ENCODE peak calls at places on chromosome 14, in seven cellular contexts. E is suprapubic skin; W is CD8-positive, alpha-beta T cell; K is dorsolateral prefrontal cortex; T is lower lobe of right lung; Z is sigmoid colon; N is adrenal gland. Y is an unnamed sample.

GRCh38 chr14:75053396-75054289 is 2.4 kb upstream of the MLH3 start:
- DNase-seq in E (no peak), W (no peak), K (no peak), T (no peak), Z (no peak), N (no peak), Y (no peak)

GRCh38 chr14:96267336-96267735 is 11.3 kb downstream of the BDKRB1 start:
- DNase-seq in E (peak; percentile 82), W (no peak), K (no peak), T (no peak), Z (peak; percentile 68), N (no peak), Y (no peak)

GRCh38 chr14:50094056-50094455 is 22.3 kb downstream of the VCPKMT start:
- DNase-seq in E (no peak), W (no peak), K (no peak), T (no peak), Z (no peak), N (no peak), Y (no peak)

GRCh38 chr14:95327558-95328374 is 8.1 kb upstream of the CLMN start:
- DNase-seq in E (no peak), W (no peak), K (no peak), T (no peak), Z (no peak), N (no peak), Y (no peak)

GRCh38 chr14:21840765-21841164 is 167.1 kb upstream of the OR4E1 start:
- DNase-seq in E (no peak), W (no peak), K (no peak), T (no peak), Z (no peak), N (no peak), Y (no peak)

GRCh38 chr14:104868060-104868740 is 3.1 kb downstream of the CEP170B start:
- DNase-seq in E (peak; percentile 61), W (no peak), K (no peak), T (peak; percentile 42), Z (peak; percentile 59), N (no peak), Y (no peak)

GRCh38 chr14:78345346-78345745 is 175.2 kb downstream of the NRXN3 start:
- DNase-seq in E (no peak), W (no peak), K (no peak), T (no peak), Z (no peak), N (no peak), Y (no peak)

GRCh38 chr14:52380294-52380693 is 66.2 kb downstream of the PTGER2 start:
- DNase-seq in E (no peak), W (no peak), K (no peak), T (no peak), Z (no peak), N (no peak), Y (no peak)

GRCh38 chr14:91258021-91258618 is 13.6 kb upstream of the GPR68 start:
- DNase-seq in E (no peak), W (no peak), K (no peak), T (no peak), Z (peak; percentile 91), N (no peak), Y (no peak)

GRCh38 chr14:67285876-67286452 is 44.7 kb downstream of the PALS1 start:
- DNase-seq in E (no peak), W (no peak), K (no peak), T (no peak), Z (no peak), N (no peak), Y (no peak)

GRCh38 chr14:95023886-95024285 is 133.4 kb downstream of the DICER1 start:
- DNase-seq in E (no peak), W (no peak), K (no peak), T (no peak), Z (peak; percentile 60), N (no peak), Y (no peak)

GRCh38 chr14:33902363-33902762 is 48.5 kb downstream of the EGLN3 start:
- DNase-seq in E (no peak), W (no peak), K (no peak), T (no peak), Z (no peak), N (no peak), Y (peak; percentile 54)

GRCh38 chr14:72500234-72500838 is 393.6 kb downstream of the DPF3 start:
- DNase-seq in E (no peak), W (no peak), K (no peak), T (no peak), Z (no peak), N (no peak), Y (no peak)

GRCh38 chr14:96627811-96628775 is 125.9 kb downstream of the PAPOLA start:
- DNase-seq in E (no peak), W (no peak), K (no peak), T (no peak), Z (no peak), N (peak; percentile 1), Y (no peak)

GRCh38 chr14:100900837-100901390 is 2.6 kb downstream of the RTL1 start:
- DNase-seq in E (peak; percentile 55), W (no peak), K (no peak), T (peak; percentile 39), Z (peak; percentile 66), N (peak; percentile 80), Y (no peak)

GRCh38 chr14:94671870-94672444 is 59.8 kb downstream of the SERPINA3 start:
- DNase-seq in E (no peak), W (no peak), K (no peak), T (no peak), Z (peak; percentile 61), N (no peak), Y (peak; percentile 16)

GRCh38 chr14:74038015-74038859 is 19.1 kb downstream of the BBOF1 start:
- DNase-seq in E (no peak), W (no peak), K (no peak), T (no peak), Z (no peak), N (no peak), Y (no peak)

GRCh38 chr14:100824156-100824555 is 1.8 kb upstream of the MEG3 start:
- DNase-seq in E (no peak), W (no peak), K (peak; percentile 87), T (no peak), Z (peak; percentile 77), N (peak; percentile 50), Y (no peak)

GRCh38 chr14:61472801-61473376 is 151.5 kb downstream of the PRKCH start:
- DNase-seq in E (no peak), W (peak; percentile 55), K (no peak), T (no peak), Z (no peak), N (no peak), Y (no peak)

GRCh38 chr14:30227871-30228270 is 300.2 kb upstream of the PRKD1 start:
- DNase-seq in E (no peak), W (no peak), K (no peak), T (no peak), Z (no peak), N (peak; percentile 45), Y (no peak)

GRCh38 chr14:89366580-89367448 is 50.2 kb downstream of the FOXN3 start:
- DNase-seq in E (no peak), W (no peak), K (no peak), T (no peak), Z (no peak), N (no peak), Y (no peak)

GRCh38 chr14:64841121-64841611 is 38.5 kb downstream of the SPTB start:
- DNase-seq in E (no peak), W (no peak), K (no peak), T (no peak), Z (no peak), N (no peak), Y (no peak)
- TF ChIP-seq CTCF in E (no peak), W (no peak), K (no peak), T (no peak), Z (no peak), N (peak; percentile 43), Y (no peak)

DNA sequence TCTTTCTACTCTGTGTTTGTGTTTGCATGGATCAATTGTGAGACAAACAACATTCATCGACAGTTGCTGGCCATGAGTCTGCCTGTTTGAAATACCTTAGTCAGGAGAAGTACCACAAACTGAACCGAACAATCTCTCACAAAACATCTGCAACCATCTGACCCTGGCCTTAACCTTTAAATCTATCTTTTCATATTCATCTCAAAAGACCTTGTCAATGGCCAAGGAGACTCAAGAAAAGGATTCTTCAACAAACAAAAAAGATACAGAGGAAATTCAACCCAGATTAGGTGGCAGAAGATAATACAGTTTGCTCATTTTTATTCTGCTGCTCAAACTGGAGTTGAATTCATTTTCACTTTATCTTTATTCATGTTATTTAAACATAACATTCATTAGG is 152.2 kb upstream of the OTX2 start:
- DNase-seq in E (no peak), W (no peak), K (no peak), T (no peak), Z (no peak), N (no peak), Y (no peak)
- H3K27me3 ChIP-seq in E (no peaks in the 10 kb centered on the region), W (no peaks in the 10 kb centered on the region), K (no peaks in the 10 kb centered on the region), T (no peaks in the 10 kb centered on the region), Z (no peaks in the 10 kb centered on the region), N (no peaks in the 10 kb centered on the region), Y (no peaks in the 10 kb centered on the region)

GRCh38 chr14:84750763-84751554 is 779.0 kb upstream of the FLRT2 start:
- DNase-seq in E (no peak), W (no peak), K (no peak), T (no peak), Z (no peak), N (no peak), Y (no peak)

GRCh38 chr14:84751745-84752144 is 778.2 kb upstream of the FLRT2 start:
- DNase-seq in E (no peak), W (no peak), K (no peak), T (no peak), Z (no peak), N (no peak), Y (no peak)

GRCh38 chr14:84749191-84749945 is 780.6 kb upstream of the FLRT2 start:
- DNase-seq in E (no peak), W (no peak), K (no peak), T (no peak), Z (no peak), N (no peak), Y (no peak)

DNA sequence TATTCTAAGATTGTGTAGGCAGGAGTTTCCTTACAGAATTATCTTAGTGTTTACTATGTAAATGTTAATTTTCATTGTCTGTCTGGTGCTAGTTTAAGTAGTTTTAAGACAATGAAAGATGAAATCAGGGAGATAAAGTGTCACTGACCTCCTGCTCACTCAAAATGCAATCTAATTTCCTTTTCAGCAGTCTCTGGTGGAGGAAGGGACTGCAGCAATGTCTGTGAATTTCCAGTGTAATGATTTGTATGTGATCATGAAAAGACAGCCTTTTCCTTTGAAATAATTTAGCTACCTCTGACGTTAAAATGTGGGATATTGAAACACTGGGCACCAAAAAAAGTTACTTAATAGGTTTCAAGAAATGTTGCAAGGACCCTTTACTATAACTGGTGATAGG is 779.7 kb upstream of the FLRT2 start:
- DNase-seq in E (no peak), W (no peak), K (no peak), T (no peak), Z (no peak), N (no peak), Y (no peak)
- H3K27ac ChIP-seq in E (no peak overlapping the region), W (no peak overlapping the region), K (no peak overlapping the region), T (no peak overlapping the region), Z (no peak overlapping the region), N (no peak overlapping the region), Y (no peak overlapping the region)

DNA sequence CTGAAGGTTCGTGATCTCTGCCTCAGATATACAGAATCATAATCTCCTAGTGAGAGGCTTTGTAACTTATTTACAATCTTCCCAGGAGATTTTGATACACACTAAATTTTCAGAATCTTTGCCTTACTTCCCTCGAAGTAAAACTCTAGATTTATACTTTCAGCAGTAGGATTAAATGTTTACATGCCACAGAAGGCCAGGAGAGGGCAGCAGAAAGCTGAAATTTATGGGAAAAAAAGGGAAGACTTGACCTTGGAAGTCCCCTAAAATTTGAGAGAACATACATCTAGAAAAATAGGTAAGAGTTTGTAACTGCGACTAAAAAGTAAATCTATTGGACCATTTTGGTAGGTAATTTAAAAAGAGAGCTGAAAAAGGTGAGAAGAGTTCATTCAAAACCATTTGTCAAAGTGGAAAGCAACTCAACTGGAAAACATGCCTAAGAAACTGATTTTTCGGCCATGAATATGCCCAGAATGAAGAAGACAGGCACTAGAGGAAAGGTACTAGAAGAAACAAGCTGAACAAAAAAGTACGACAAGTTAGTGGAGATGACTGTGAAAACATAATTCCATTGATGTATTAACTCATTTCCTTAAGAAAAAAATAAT is 242.0 kb upstream of the MDGA2 start:
- DNase-seq in E (no peak), W (no peak), K (peak; percentile 10), T (no peak), Z (no peak), N (peak; percentile 24), Y (no peak)
- TF ChIP-seq CTCF in E (peak; percentile 14), W (no peak), K (peak; percentile 63), T (peak; percentile 46), Z (no peak), N (peak; percentile 56), Y (peak; percentile 26)

Y was measured in left lung.